ENCODE peak calls at places on chromosomes 5 and 9, in eight cellular contexts. One of them, this sample, is unnamed.

GRCh38 chr5:3602713-3603502 is 7.3 kb downstream of the IRX1 start:
- DNase-seq in A549: no peak
- DNase-seq in H1: peak
- DNase-seq in kidney tubule cell: peak
- DNase-seq in fibroblast of the aortic adventitia: no peak
- DNase-seq in effector memory CD4-positive, alpha-beta T cell: no peak
- DNase-seq in stimulated activated CD8-positive, alpha-beta memory T cell treated with anti-CD3 and anti-CD28 coated beads, Interleukin-15, amount 100 ng/mL, for 1 hour: no peak
- DNase-seq in hepatic stellate cell: no peak
- DNase-seq in this sample: no peak

GRCh38 chr5:126044111-126044668 is 379.0 kb upstream of the GRAMD2B start:
- DNase-seq in stimulated activated CD8-positive, alpha-beta memory T cell treated with anti-CD3 and anti-CD28 coated beads, Interleukin-15, amount 100 ng/mL, for 1 hour: no peak
- DNase-seq in H1: no peak
- DNase-seq in A549: no peak
- DNase-seq in effector memory CD4-positive, alpha-beta T cell: no peak
- DNase-seq in kidney tubule cell: peak
- DNase-seq in fibroblast of the aortic adventitia: peak
- DNase-seq in hepatic stellate cell: peak
- DNase-seq in this sample: peak

GRCh38 chr5:143721960-143722359 is 90.0 kb upstream of the HMHB1 start:
- DNase-seq in H1: no peak
- DNase-seq in hepatic stellate cell: no peak
- DNase-seq in fibroblast of the aortic adventitia: no peak
- DNase-seq in effector memory CD4-positive, alpha-beta T cell: no peak
- DNase-seq in stimulated activated CD8-positive, alpha-beta memory T cell treated with anti-CD3 and anti-CD28 coated beads, Interleukin-15, amount 100 ng/mL, for 1 hour: no peak
- DNase-seq in kidney tubule cell: no peak
- DNase-seq in A549: no peak
- DNase-seq in this sample: no peak

GRCh38 chr5:175321927-175322532 is 122.0 kb downstream of the DRD1 start:
- DNase-seq in kidney tubule cell: peak
- DNase-seq in stimulated activated CD8-positive, alpha-beta memory T cell treated with anti-CD3 and anti-CD28 coated beads, Interleukin-15, amount 100 ng/mL, for 1 hour: no peak
- DNase-seq in fibroblast of the aortic adventitia: peak
- DNase-seq in hepatic stellate cell: no peak
- DNase-seq in A549: peak
- DNase-seq in effector memory CD4-positive, alpha-beta T cell: no peak
- DNase-seq in H1: peak
- DNase-seq in this sample: no peak

GRCh38 chr9:88534456-88535225 is at the start of gene NXNL2:
- DNase-seq in effector memory CD4-positive, alpha-beta T cell: no peak
- DNase-seq in H1: peak
- DNase-seq in stimulated activated CD8-positive, alpha-beta memory T cell treated with anti-CD3 and anti-CD28 coated beads, Interleukin-15, amount 100 ng/mL, for 1 hour: peak
- DNase-seq in hepatic stellate cell: peak
- DNase-seq in fibroblast of the aortic adventitia: peak
- DNase-seq in kidney tubule cell: peak
- DNase-seq in A549: peak
- DNase-seq in this sample: peak

GRCh38 chr9:27118916-27119315 is 9.9 kb downstream of the TEK start:
- DNase-seq in stimulated activated CD8-positive, alpha-beta memory T cell treated with anti-CD3 and anti-CD28 coated beads, Interleukin-15, amount 100 ng/mL, for 1 hour: no peak
- DNase-seq in H1: no peak
- DNase-seq in hepatic stellate cell: peak
- DNase-seq in fibroblast of the aortic adventitia: peak
- DNase-seq in effector memory CD4-positive, alpha-beta T cell: no peak
- DNase-seq in kidney tubule cell: peak
- DNase-seq in A549: no peak
- DNase-seq in this sample: no peak

GRCh38 chr5:165457854-165458481 is 1952.5 kb downstream of the MAT2B start:
- DNase-seq in A549: no peak
- DNase-seq in effector memory CD4-positive, alpha-beta T cell: no peak
- DNase-seq in stimulated activated CD8-positive, alpha-beta memory T cell treated with anti-CD3 and anti-CD28 coated beads, Interleukin-15, amount 100 ng/mL, for 1 hour: no peak
- DNase-seq in hepatic stellate cell: no peak
- DNase-seq in kidney tubule cell: peak
- DNase-seq in H1: no peak
- DNase-seq in fibroblast of the aortic adventitia: peak
- DNase-seq in this sample: peak

GRCh38 chr5:59617186-59617771 is 276.2 kb downstream of the PDE4D start:
- DNase-seq in hepatic stellate cell: no peak
- DNase-seq in effector memory CD4-positive, alpha-beta T cell: no peak
- DNase-seq in H1: no peak
- DNase-seq in fibroblast of the aortic adventitia: no peak
- DNase-seq in kidney tubule cell: no peak
- DNase-seq in stimulated activated CD8-positive, alpha-beta memory T cell treated with anti-CD3 and anti-CD28 coated beads, Interleukin-15, amount 100 ng/mL, for 1 hour: no peak
- DNase-seq in A549: no peak
- DNase-seq in this sample: no peak

GRCh38 chr9:95634581-95634980 is 117.8 kb upstream of the PTCH1 start:
- DNase-seq in stimulated activated CD8-positive, alpha-beta memory T cell treated with anti-CD3 and anti-CD28 coated beads, Interleukin-15, amount 100 ng/mL, for 1 hour: no peak
- DNase-seq in kidney tubule cell: no peak
- DNase-seq in H1: no peak
- DNase-seq in effector memory CD4-positive, alpha-beta T cell: no peak
- DNase-seq in hepatic stellate cell: no peak
- DNase-seq in A549: no peak
- DNase-seq in fibroblast of the aortic adventitia: no peak
- DNase-seq in this sample: no peak

GRCh38 chr5:165057156-165057555 is 1551.7 kb downstream of the MAT2B start:
- DNase-seq in hepatic stellate cell: no peak
- DNase-seq in effector memory CD4-positive, alpha-beta T cell: no peak
- DNase-seq in kidney tubule cell: no peak
- DNase-seq in fibroblast of the aortic adventitia: no peak
- DNase-seq in H1: no peak
- DNase-seq in A549: no peak
- DNase-seq in stimulated activated CD8-positive, alpha-beta memory T cell treated with anti-CD3 and anti-CD28 coated beads, Interleukin-15, amount 100 ng/mL, for 1 hour: no peak
- DNase-seq in this sample: no peak

GRCh38 chr5:124725040-124725434 is 21.4 kb downstream of the ZNF608 start:
- DNase-seq in hepatic stellate cell: no peak
- DNase-seq in effector memory CD4-positive, alpha-beta T cell: no peak
- DNase-seq in fibroblast of the aortic adventitia: no peak
- DNase-seq in H1: no peak
- DNase-seq in A549: no peak
- DNase-seq in stimulated activated CD8-positive, alpha-beta memory T cell treated with anti-CD3 and anti-CD28 coated beads, Interleukin-15, amount 100 ng/mL, for 1 hour: no peak
- DNase-seq in kidney tubule cell: no peak
- DNase-seq in this sample: no peak

GRCh38 chr5:132662925-132663770 is 5.2 kb downstream of the IL13 start:
- DNase-seq in kidney tubule cell: no peak
- DNase-seq in fibroblast of the aortic adventitia: no peak
- DNase-seq in A549: no peak
- DNase-seq in effector memory CD4-positive, alpha-beta T cell: no peak
- DNase-seq in hepatic stellate cell: peak
- DNase-seq in stimulated activated CD8-positive, alpha-beta memory T cell treated with anti-CD3 and anti-CD28 coated beads, Interleukin-15, amount 100 ng/mL, for 1 hour: no peak
- DNase-seq in H1: no peak
- DNase-seq in this sample: no peak

GRCh38 chr9:129835860-129836223 is 584 bp downstream of the USP20 start:
- DNase-seq in hepatic stellate cell: no peak
- DNase-seq in stimulated activated CD8-positive, alpha-beta memory T cell treated with anti-CD3 and anti-CD28 coated beads, Interleukin-15, amount 100 ng/mL, for 1 hour: no peak
- DNase-seq in kidney tubule cell: peak
- DNase-seq in effector memory CD4-positive, alpha-beta T cell: no peak
- DNase-seq in A549: peak
- DNase-seq in H1: no peak
- DNase-seq in fibroblast of the aortic adventitia: no peak
- DNase-seq in this sample: peak

This sample was measured in Calu3.